ENCODE peak calls at places on chromosome 12, in eight cellular contexts. N, C, D, T, W, H, F and Q are unnamed samples.

GRCh38 chr12:126384029-126384564 is 1318.9 kb downstream of the AACS start:
- DNase-seq in N (no peak), C (no peak), D (no peak), T (no peak), W (no peak), H (peak), F (no peak), Q (no peak)

GRCh38 chr12:75444444-75445136 is 36.0 kb upstream of the GLIPR1 start:
- DNase-seq in N (peak), C (no peak), D (no peak), T (peak), W (no peak), H (peak), F (no peak), Q (no peak)

GRCh38 chr12:125169870-125170269 is 104.6 kb downstream of the AACS start:
- DNase-seq in N (no peak), C (no peak), D (no peak), T (no peak), W (no peak), H (no peak), F (no peak), Q (no peak)

GRCh38 chr12:91091916-91092715 is 19.2 kb downstream of the LUM start:
- DNase-seq in N (peak), C (no peak), D (no peak), T (no peak), W (no peak), H (no peak), F (no peak), Q (no peak)

GRCh38 chr12:75571204-75571603 is 59.8 kb upstream of the KRR1 start:
- DNase-seq in N (no peak), C (peak), D (no peak), T (no peak), W (no peak), H (no peak), F (no peak), Q (no peak)

GRCh38 chr12:94074216-94074969 is 74.0 kb upstream of the PLXNC1 start:
- DNase-seq in N (no peak), C (peak), D (no peak), T (no peak), W (no peak), H (no peak), F (peak), Q (no peak)

GRCh38 chr12:64236549-64236948 is 14.5 kb upstream of the KICS2 start:
- DNase-seq in N (peak), C (peak), D (no peak), T (peak), W (no peak), H (no peak), F (no peak), Q (no peak)

GRCh38 chr12:27048822-27049752 is 26.7 kb downstream of the MED21 start:
- DNase-seq in N (peak), C (peak), D (no peak), T (peak), W (no peak), H (no peak), F (no peak), Q (peak)

GRCh38 chr12:111166779-111167540 is 201.9 kb downstream of the PHETA1 start:
- DNase-seq in N (no peak), C (no peak), D (no peak), T (peak), W (no peak), H (no peak), F (peak), Q (no peak)

GRCh38 chr12:104671407-104672095 is 214.8 kb downstream of the CHST11 start:
- DNase-seq in N (peak), C (peak), D (no peak), T (peak), W (no peak), H (peak), F (peak), Q (peak)

GRCh38 chr12:64679487-64679983 is 69.2 kb downstream of the RASSF3 start:
- DNase-seq in N (peak), C (peak), D (peak), T (peak), W (peak), H (no peak), F (peak), Q (peak)

GRCh38 chr12:49974231-49974675 is 1.5 kb downstream of the AQP6 start:
- DNase-seq in N (peak), C (peak), D (no peak), T (peak), W (no peak), H (peak), F (peak), Q (peak)

GRCh38 chr12:71638499-71638898 is 25.1 kb downstream of the ZFC3H1 start:
- DNase-seq in N (no peak), C (no peak), D (no peak), T (no peak), W (no peak), H (no peak), F (no peak), Q (no peak)

GRCh38 chr12:111850526-111850925 is 8.5 kb downstream of the MAPKAPK5 start:
- DNase-seq in N (no peak), C (no peak), D (no peak), T (no peak), W (no peak), H (peak), F (no peak), Q (no peak)

GRCh38 chr12:3083241-3083921 is 6.2 kb downstream of the TSPAN9 start:
- DNase-seq in N (no peak), C (no peak), D (no peak), T (no peak), W (no peak), H (no peak), F (no peak), Q (no peak)

GRCh38 chr12:45208604-45209487 is 7.0 kb upstream of the ANO6 start:
- DNase-seq in N (peak), C (no peak), D (no peak), T (peak), W (no peak), H (peak), F (no peak), Q (peak)

GRCh38 chr12:68557011-68557715 is 53.5 kb upstream of the RAP1B start:
- DNase-seq in N (peak), C (no peak), D (no peak), T (peak), W (no peak), H (no peak), F (no peak), Q (no peak)

GRCh38 chr12:82952946-82953345 is 266.2 kb downstream of the TMTC2 start:
- DNase-seq in N (no peak), C (no peak), D (no peak), T (no peak), W (no peak), H (no peak), F (no peak), Q (no peak)

GRCh38 chr12:46343122-46343852 is 29.3 kb downstream of the SLC38A2 start:
- DNase-seq in N (no peak), C (no peak), D (no peak), T (no peak), W (no peak), H (no peak), F (no peak), Q (no peak)

GRCh38 chr12:114238808-114239207 is 167.1 kb downstream of the TBX5 start:
- DNase-seq in N (no peak), C (no peak), D (no peak), T (peak), W (no peak), H (no peak), F (peak), Q (no peak)